ENCODE peak calls at places on chromosomes 13 and 19, in four cellular contexts. J is Peyer's patch, F is neural progenitor cell, S is mucosa of descending colon. O is an unnamed sample.

GRCh38 chr19:7864719-7865074 is 9.5 kb downstream of the PRR36 start:
- DNase-seq in F (no peak), J (no peak), S (no peak), O (no peak)

GRCh38 chr13:40170982-40171381 is 495.5 kb downstream of the FOXO1 start:
- DNase-seq in J (no peak), F (no peak), S (no peak), O (no peak)

GRCh38 chr13:113665582-113666323 is 1.3 kb upstream of the GRK1 start:
- DNase-seq in S (no peak), F (no peak), J (no peak), O (no peak)

GRCh38 chr13:85408415-85408814 is 390.8 kb downstream of the SLITRK6 start:
- DNase-seq in J (no peak), S (no peak), F (no peak), O (no peak)

GRCh38 chr13:25329706-25330105 is 28.3 kb downstream of the NUP58 start:
- DNase-seq in F (no peak), S (no peak), J (no peak), O (no peak)

GRCh38 chr19:56110515-56111448 is 10.3 kb downstream of the ZNF787 start:
- DNase-seq in S (peak; percentile 53), J (no peak), F (peak; percentile 34), O (no peak)

GRCh38 chr19:35249146-35249847 is 495 bp downstream of the LSR start:
- DNase-seq in F (peak; percentile 65), S (peak; percentile 55), J (no peak), O (no peak)

GRCh38 chr13:52454459-52454824 is 836 bp upstream of the CKAP2 start:
- DNase-seq in J (peak; percentile 69), F (peak; percentile 32), S (peak; percentile 36), O (peak; percentile 2)

GRCh38 chr19:46068345-46069258 is 27.8 kb upstream of the IGFL4 start:
- DNase-seq in F (no peak), J (peak; percentile 46), S (peak; percentile 19), O (no peak)

GRCh38 chr13:23799945-23800344 is 89.3 kb downstream of the MIPEP start:
- DNase-seq in J (no peak), F (no peak), S (no peak), O (no peak)

GRCh38 chr13:36630181-36630806 is 43.5 kb upstream of the SERTM1 start:
- DNase-seq in F (peak; percentile 3), S (no peak), J (no peak), O (no peak)

GRCh38 chr19:46133101-46133627 is 8.7 kb upstream of the IGFL3 start:
- DNase-seq in S (peak; percentile 11), J (no peak), F (peak; percentile 83), O (no peak)

GRCh38 chr13:27673911-27674310 is 52.2 kb downstream of the POLR1D start:
- DNase-seq in S (no peak), F (no peak), J (no peak), O (no peak)

GRCh38 chr19:42555801-42556200 is 27.5 kb upstream of the CEACAM1 start:
- DNase-seq in S (no peak), J (no peak), F (no peak), O (no peak)

GRCh38 chr13:42992585-42993122 is 613 bp upstream of the EPSTI1 start:
- DNase-seq in S (no peak), F (no peak), J (no peak), O (no peak)

GRCh38 chr13:29847501-29847983 is 2.9 kb downstream of the UBL3 start:
- DNase-seq in S (peak; percentile 46), F (peak; percentile 14), J (peak; percentile 47), O (no peak)

GRCh38 chr19:29285187-29285687 is 72.3 kb upstream of the UQCRFS1 start:
- DNase-seq in S (no peak), J (no peak), F (no peak), O (no peak)

GRCh38 chr19:41616785-41617621 is 9.9 kb downstream of the CEACAM4 start:
- DNase-seq in J (no peak), S (peak; percentile 38), F (peak; percentile 29), O (no peak)

GRCh38 chr13:20188649-20189553 is 3.8 kb downstream of the GJB2 start:
- DNase-seq in S (peak; percentile 50), F (peak; percentile 37), J (no peak), O (no peak)

GRCh38 chr19:8212212-8212611 is 3.0 kb downstream of the CERS4 start:
- DNase-seq in F (no peak), S (no peak), J (no peak), O (no peak)

GRCh38 chr19:3243851-3244700 is 19.6 kb downstream of the CELF5 start:
- DNase-seq in S (peak; percentile 80), F (peak; percentile 89), J (peak; percentile 52), O (no peak)

GRCh38 chr19:41887711-41888382 is 4.9 kb downstream of the ARHGEF1 start:
- DNase-seq in S (peak; percentile 72), J (peak; percentile 94), F (no peak), O (peak; percentile 82)

GRCh38 chr19:41563847-41564514 is 12.0 kb upstream of the CEACAM21 start:
- DNase-seq in J (no peak), S (no peak), F (peak; percentile 9), O (peak; percentile 28)

GRCh38 chr13:60009300-60010248 is 154.2 kb downstream of the DIAPH3 start:
- DNase-seq in F (no peak), J (peak; percentile 92), S (peak; percentile 99), O (no peak)

GRCh38 chr13:40640202-40640601 is 26.2 kb downstream of the FOXO1 start:
- DNase-seq in J (no peak), S (no peak), F (no peak), O (no peak)

GRCh38 chr13:50574731-50575130 is 268.8 kb downstream of the DLEU7 start:
- DNase-seq in F (no peak), S (no peak), J (no peak), O (no peak)

GRCh38 chr19:18086590-18087138 is at the start of gene IL12RB1:
- DNase-seq in S (peak; percentile 51), F (no peak), J (peak; percentile 81), O (peak; percentile 51)

GRCh38 chr13:111143875-111144540 is 28.9 kb downstream of the ARHGEF7 start:
- DNase-seq in J (no peak), S (no peak), F (no peak), O (no peak)

GRCh38 chr19:52397310-52398090 is at the start of gene ZNF528:
- DNase-seq in S (peak; percentile 98), J (peak; percentile 98), F (peak; percentile 92), O (peak; percentile 86)
- H3K4me3 ChIP-seq in S (peak within 1 kb of the TSS; percentile 55), J (peak within 1 kb of the TSS; percentile 67), F (peak within 1 kb of the TSS; percentile 65), O (peak within 1 kb of the TSS; percentile 80)

GRCh38 chr19:52592301-52592700 is 22.2 kb downstream of the ZNF701 start:
- DNase-seq in F (no peak), J (no peak), S (no peak), O (no peak)
- H3K9me3 ChIP-seq in F (no peaks in the 10 kb centered on the region), J (no peaks in the 10 kb centered on the region), S (peaks cover 50% of the 10 kb centered on the region), O (peaks cover 4% of the 10 kb centered on the region)

GRCh38 chr13:48858122-48858521 is 117.6 kb upstream of the FNDC3A start:
- DNase-seq in F (no peak), S (no peak), J (no peak), O (no peak)
- H3K4me3 ChIP-seq in F (no peak overlapping the region), S (no peak overlapping the region), J (no peak overlapping the region), O (no peak overlapping the region)

DNA sequence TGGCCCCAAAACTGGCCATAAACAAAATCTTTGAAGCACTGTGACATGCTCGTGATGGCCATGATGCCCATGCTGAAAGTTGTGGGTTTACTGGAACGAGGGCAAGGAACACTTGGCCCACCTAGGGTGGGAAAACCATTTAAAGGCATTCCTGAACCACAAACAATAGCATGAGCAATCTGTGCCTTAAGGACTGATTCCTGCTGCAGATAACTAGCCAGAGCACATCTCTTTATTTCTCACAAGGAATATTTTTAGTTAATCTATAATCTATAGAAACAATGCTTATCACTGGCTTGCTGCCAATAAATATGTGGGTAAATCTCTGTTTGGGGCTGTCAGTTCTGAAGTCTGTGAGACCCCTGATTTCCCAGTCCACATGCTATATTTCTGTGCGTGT is 10.3 kb upstream of the ZNF726 start:
- DNase-seq in J (no peak), F (no peak), S (no peak), O (no peak)
- H3K9me3 ChIP-seq in J (no peaks in the 10 kb centered on the region), F (peaks cover 4% of the 10 kb centered on the region), S (peaks cover 27% of the 10 kb centered on the region), O (peaks cover 6% of the 10 kb centered on the region)

DNA sequence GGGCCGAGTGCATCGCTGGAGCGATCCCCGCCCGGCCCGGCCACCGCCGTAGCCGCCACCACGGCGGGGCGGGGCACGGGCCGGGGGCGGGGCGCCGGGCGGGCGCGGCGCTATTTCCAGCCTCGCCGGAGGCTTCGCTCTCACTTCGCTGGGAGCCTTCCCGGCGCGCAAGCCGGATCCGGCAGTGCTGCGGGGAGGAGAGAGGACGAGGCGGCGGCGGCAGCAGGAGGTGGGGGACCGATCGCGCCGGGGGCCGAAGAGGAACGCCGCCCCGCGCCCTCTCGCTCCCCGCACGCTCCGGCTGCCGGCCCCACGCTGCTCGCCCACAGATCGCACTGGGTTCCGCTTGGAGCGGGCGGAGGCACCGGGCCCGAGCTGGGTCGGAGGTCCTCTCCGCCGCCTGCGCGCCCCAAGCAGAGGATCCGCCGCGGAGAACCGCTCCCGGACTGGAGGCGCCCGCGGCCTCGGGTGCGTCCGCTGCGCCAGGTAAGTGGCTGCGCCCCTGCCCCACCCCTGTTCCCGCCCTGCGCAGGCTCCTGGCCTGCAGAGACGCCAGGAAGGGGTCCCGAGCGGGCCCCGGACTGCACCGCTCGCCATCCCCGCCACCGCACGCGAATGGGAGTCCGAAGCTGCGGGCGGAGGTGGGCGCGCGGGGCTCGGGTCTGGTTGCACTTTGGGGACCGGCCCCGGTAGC is at the start of gene CHST8:
- DNase-seq in S (peak; percentile 52), F (peak; percentile 92), J (no peak), O (no peak)
- H3K4me3 ChIP-seq in S (no peak within 1 kb of the TSS), F (peak within 1 kb of the TSS; percentile 59), J (peak within 1 kb of the TSS; percentile 49), O (no peak within 1 kb of the TSS)